ENCODE peak calls at places on chromosomes 5 and 9, in four cellular contexts. One of them, this sample, is unnamed.

GRCh38 chr9:6382681-6383080 is 30.3 kb upstream of the UHRF2 start:
- DNase-seq in AG10803: peak
- DNase-seq in GM12878: no peak
- DNase-seq in right atrium auricular region: no peak
- DNase-seq in this sample: peak

GRCh38 chr9:74951725-74952151 is 974 bp downstream of the C9orf40 start:
- DNase-seq in right atrium auricular region: no peak
- DNase-seq in GM12878: no peak
- DNase-seq in AG10803: peak
- DNase-seq in this sample: peak

GRCh38 chr9:1042466-1042865 is 7.7 kb upstream of the DMRT2 start:
- DNase-seq in right atrium auricular region: no peak
- DNase-seq in GM12878: no peak
- DNase-seq in AG10803: no peak
- DNase-seq in this sample: no peak

GRCh38 chr9:70826562-70826961 is 294.9 kb downstream of the TRPM3 start:
- DNase-seq in GM12878: no peak
- DNase-seq in AG10803: no peak
- DNase-seq in right atrium auricular region: no peak
- DNase-seq in this sample: no peak

GRCh38 chr9:36151306-36152210 is 15.0 kb downstream of the GLIPR2 start:
- DNase-seq in right atrium auricular region: no peak
- DNase-seq in GM12878: peak
- DNase-seq in AG10803: peak
- DNase-seq in this sample: peak

GRCh38 chr5:171710451-171711024 is 75.1 kb upstream of the SMIM23 start:
- DNase-seq in AG10803: no peak
- DNase-seq in GM12878: no peak
- DNase-seq in right atrium auricular region: peak
- DNase-seq in this sample: no peak

GRCh38 chr9:82295177-82295576 is 306.6 kb downstream of the SPATA31D1 start:
- DNase-seq in AG10803: no peak
- DNase-seq in GM12878: no peak
- DNase-seq in right atrium auricular region: no peak
- DNase-seq in this sample: no peak

GRCh38 chr9:135864447-135865049 is 42.8 kb downstream of the CAMSAP1 start:
- DNase-seq in right atrium auricular region: no peak
- DNase-seq in AG10803: peak
- DNase-seq in GM12878: no peak
- DNase-seq in this sample: peak

GRCh38 chr5:160959804-160960203 is 107.8 kb upstream of the ATP10B start:
- DNase-seq in AG10803: no peak
- DNase-seq in right atrium auricular region: no peak
- DNase-seq in GM12878: peak
- DNase-seq in this sample: no peak

GRCh38 chr9:117204971-117205370 is 209.9 kb downstream of the ASTN2 start:
- DNase-seq in GM12878: no peak
- DNase-seq in AG10803: no peak
- DNase-seq in right atrium auricular region: no peak
- DNase-seq in this sample: peak

GRCh38 chr9:3887121-3887797 is 361.5 kb upstream of the RFX3 start:
- DNase-seq in AG10803: no peak
- DNase-seq in GM12878: no peak
- DNase-seq in right atrium auricular region: no peak
- DNase-seq in this sample: no peak

GRCh38 chr9:107929439-107929838 is 439.9 kb upstream of the KLF4 start:
- DNase-seq in GM12878: no peak
- DNase-seq in AG10803: peak
- DNase-seq in right atrium auricular region: peak
- DNase-seq in this sample: peak

GRCh38 chr9:7042124-7042523 is 284.4 kb downstream of the KDM4C start:
- DNase-seq in right atrium auricular region: no peak
- DNase-seq in AG10803: no peak
- DNase-seq in GM12878: no peak
- DNase-seq in this sample: peak

GRCh38 chr5:39218482-39219381 is 631 bp downstream of the FYB1 start:
- DNase-seq in right atrium auricular region: no peak
- DNase-seq in GM12878: no peak
- DNase-seq in AG10803: peak
- DNase-seq in this sample: no peak

GRCh38 chr9:30800421-30800820 is 1584.0 kb upstream of the ACO1 start:
- DNase-seq in AG10803: no peak
- DNase-seq in GM12878: no peak
- DNase-seq in right atrium auricular region: no peak
- DNase-seq in this sample: no peak

GRCh38 chr9:134919316-134919715 is 1.6 kb upstream of the FCN1 start:
- DNase-seq in AG10803: no peak
- DNase-seq in right atrium auricular region: no peak
- DNase-seq in GM12878: no peak
- DNase-seq in this sample: no peak

GRCh38 chr5:118597448-118597847 is 390.9 kb downstream of the DTWD2 start:
- DNase-seq in AG10803: no peak
- DNase-seq in right atrium auricular region: no peak
- DNase-seq in GM12878: no peak
- DNase-seq in this sample: no peak

GRCh38 chr5:118596255-118596654 is 392.1 kb downstream of the DTWD2 start:
- DNase-seq in AG10803: no peak
- DNase-seq in GM12878: no peak
- DNase-seq in right atrium auricular region: no peak
- DNase-seq in this sample: no peak

GRCh38 chr5:118592234-118592633 is 396.1 kb downstream of the DTWD2 start:
- DNase-seq in right atrium auricular region: no peak
- DNase-seq in AG10803: no peak
- DNase-seq in GM12878: no peak
- DNase-seq in this sample: no peak

GRCh38 chr5:118590806-118591205 is 397.5 kb downstream of the DTWD2 start:
- DNase-seq in AG10803: no peak
- DNase-seq in right atrium auricular region: no peak
- DNase-seq in GM12878: no peak
- DNase-seq in this sample: no peak

DNA sequence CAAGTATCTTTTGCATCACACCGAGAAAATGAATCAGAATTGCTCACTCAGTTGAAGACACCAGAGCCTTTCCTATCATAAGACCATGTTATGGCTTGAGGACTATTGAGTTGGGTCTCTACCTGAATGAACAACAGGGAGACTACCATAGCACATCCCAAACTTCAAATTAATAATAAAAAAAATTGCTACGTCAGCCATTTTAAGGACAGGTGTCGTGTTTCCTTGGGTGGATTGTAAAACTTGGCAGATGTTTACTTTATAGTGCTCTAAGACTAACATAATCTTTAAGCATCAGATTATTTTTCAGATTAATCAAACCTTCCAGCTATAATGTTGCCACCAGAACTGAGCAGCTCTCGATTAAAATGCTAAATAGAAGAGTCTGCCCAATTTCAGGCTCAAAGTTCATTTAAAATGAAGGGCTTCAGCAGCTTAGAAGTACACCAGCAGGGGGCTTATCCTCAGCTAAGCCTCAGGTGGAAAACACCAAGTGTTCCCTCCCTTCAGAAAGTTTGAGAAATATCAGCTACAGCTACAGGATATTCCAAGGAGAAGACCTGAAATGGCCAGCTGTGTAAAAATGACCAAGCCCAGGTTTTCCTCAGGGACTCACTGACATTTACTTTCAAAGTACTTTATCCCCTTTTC is 395.5 kb downstream of the DTWD2 start:
- DNase-seq in GM12878: no peak
- DNase-seq in AG10803: no peak
- DNase-seq in right atrium auricular region: no peak
- DNase-seq in this sample: no peak
- TF ChIP-seq CTCF in GM12878: peak
- TF ChIP-seq CTCF in AG10803: no peak
- TF ChIP-seq CTCF in right atrium auricular region: no peak
- TF ChIP-seq CTCF in this sample: no peak

DNA sequence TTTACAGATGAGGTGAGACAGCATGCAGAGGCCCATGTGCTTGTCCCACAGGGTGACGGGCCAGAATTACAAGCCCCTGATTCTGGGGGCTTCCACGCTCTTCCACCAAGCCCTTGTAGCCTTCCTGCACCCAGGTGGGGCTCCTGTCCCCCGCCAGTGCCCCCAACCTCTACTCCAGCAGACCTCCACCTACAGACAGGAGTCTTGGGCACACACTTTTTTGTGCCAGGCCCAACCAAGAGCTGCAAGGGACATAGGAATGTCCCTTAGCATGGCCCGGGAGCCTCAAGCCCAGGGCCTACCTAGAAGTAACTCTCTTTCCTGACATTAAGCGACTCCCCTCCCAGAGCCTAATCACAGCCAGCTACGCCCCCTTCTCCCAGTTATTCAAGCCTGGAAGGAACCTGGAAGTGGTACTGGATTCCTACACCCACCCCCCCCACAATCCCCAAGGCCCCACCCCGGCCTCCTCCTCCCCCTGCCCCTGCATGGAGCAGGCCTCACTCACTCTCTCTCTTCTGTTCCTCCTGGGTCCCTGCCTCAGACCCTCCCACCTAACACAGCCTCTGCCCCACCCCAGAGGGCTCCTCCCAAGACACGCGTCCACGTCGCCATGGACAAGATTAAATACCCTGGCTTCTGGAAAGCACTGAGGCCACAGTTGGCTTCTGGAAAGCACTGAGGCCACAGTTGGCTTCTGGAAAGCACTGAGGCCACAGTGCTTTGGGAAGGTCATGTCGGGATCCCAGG is 30.5 kb downstream of the ADAMTS2 start:
- DNase-seq in GM12878: no peak
- DNase-seq in AG10803: peak
- DNase-seq in right atrium auricular region: peak
- DNase-seq in this sample: peak
- H3K4me3 ChIP-seq in GM12878: no peak
- H3K4me3 ChIP-seq in AG10803: peak
- H3K4me3 ChIP-seq in right atrium auricular region: no peak
- H3K4me3 ChIP-seq in this sample: no peak

DNA sequence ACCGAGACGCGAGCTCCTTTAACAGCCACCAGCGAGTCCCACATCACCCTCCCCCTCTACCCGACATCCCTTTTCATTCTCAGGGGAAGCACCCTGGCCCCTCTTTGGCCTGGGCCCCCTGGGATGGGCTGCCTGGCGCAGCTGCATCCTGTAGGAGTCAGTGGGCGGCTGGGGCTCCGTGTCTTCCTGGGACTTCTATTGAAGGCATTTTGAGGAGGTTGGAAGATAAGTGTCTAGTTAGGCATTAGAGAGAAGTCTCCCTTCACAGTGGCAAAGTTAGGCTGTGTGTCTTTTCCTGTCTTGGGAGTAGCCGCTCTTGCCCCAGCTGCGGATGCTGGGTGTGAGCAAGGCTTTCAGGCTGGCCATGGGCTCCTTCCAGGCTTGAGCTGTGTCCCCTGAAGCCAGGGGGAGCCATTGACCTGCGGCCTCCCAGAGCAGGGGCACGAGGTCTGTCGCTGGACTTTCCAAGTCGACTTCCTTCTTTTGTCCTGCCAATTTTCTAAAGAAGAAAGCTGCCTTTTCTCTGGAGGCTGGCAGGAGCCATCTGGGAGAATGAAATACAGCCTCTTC is 18.6 kb upstream of the NKD2 start:
- DNase-seq in AG10803: no peak
- DNase-seq in right atrium auricular region: peak
- DNase-seq in GM12878: no peak
- DNase-seq in this sample: peak
- TF ChIP-seq CTCF in AG10803: no peak
- TF ChIP-seq CTCF in right atrium auricular region: peak
- TF ChIP-seq CTCF in GM12878: no peak
- TF ChIP-seq CTCF in this sample: peak

GRCh38 chr9:38346811-38347735 is 45.4 kb upstream of the ALDH1B1 start:
- DNase-seq in AG10803: no peak
- DNase-seq in GM12878: no peak
- DNase-seq in right atrium auricular region: peak
- DNase-seq in this sample: no peak
- H3K4me3 ChIP-seq in AG10803: no peak
- H3K4me3 ChIP-seq in GM12878: no peak
- H3K4me3 ChIP-seq in right atrium auricular region: no peak
- H3K4me3 ChIP-seq in this sample: no peak

DNA sequence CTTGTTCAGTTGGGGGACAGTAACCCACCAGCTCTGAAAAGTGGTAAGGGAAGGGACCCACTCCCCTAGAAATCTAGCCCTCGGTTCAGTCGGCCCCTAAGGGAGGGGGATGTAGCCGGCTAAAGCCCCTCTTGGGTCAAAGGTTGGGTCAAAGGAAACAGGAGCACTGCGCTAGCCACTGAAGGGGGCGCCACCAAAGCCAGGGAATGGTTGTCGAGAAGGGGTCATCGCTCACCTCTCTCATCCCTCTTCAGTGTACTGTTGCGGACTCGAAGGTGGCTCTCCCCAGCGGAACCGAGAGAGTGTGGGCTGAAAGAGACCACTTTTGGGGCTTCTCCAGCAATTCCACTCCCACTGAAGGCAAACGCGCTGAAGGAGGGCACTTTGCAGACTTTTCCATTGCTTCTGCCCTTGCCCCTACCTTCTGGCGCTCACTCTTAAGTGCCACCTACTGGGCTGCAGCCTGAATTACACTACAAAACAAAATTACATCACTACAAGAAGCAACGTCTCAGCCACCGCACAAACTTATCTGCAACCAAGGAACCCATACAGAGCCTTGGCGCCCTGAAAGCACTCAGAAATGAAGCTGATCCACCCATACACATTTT is 396.9 kb downstream of the PDE4D start:
- DNase-seq in right atrium auricular region: no peak
- DNase-seq in AG10803: no peak
- DNase-seq in GM12878: no peak
- DNase-seq in this sample: peak
- TF ChIP-seq CTCF in right atrium auricular region: no peak
- TF ChIP-seq CTCF in AG10803: peak
- TF ChIP-seq CTCF in GM12878: peak
- TF ChIP-seq CTCF in this sample: peak

GRCh38 chr5:139402561-139403158 is 1.2 kb downstream of the SPATA24 start:
- DNase-seq in AG10803: no peak
- DNase-seq in GM12878: no peak
- DNase-seq in right atrium auricular region: no peak
- DNase-seq in this sample: no peak

GRCh38 chr5:139403787-139404483 is at the start of gene SPATA24:
- DNase-seq in GM12878: peak
- DNase-seq in right atrium auricular region: peak
- DNase-seq in AG10803: peak
- DNase-seq in this sample: peak

GRCh38 chr5:139403418-139403786 is 487 bp downstream of the SPATA24 start:
- DNase-seq in AG10803: no peak
- DNase-seq in right atrium auricular region: no peak
- DNase-seq in GM12878: no peak
- DNase-seq in this sample: no peak

GRCh38 chr5:139406960-139407359 is 3.1 kb upstream of the SPATA24 start:
- DNase-seq in AG10803: no peak
- DNase-seq in right atrium auricular region: no peak
- DNase-seq in GM12878: no peak
- DNase-seq in this sample: no peak

GRCh38 chr5:139404484-139404840 is 573 bp upstream of the SPATA24 start:
- DNase-seq in AG10803: no peak
- DNase-seq in GM12878: no peak
- DNase-seq in right atrium auricular region: no peak
- DNase-seq in this sample: no peak
- H3K4me3 ChIP-seq in AG10803: peak
- H3K4me3 ChIP-seq in GM12878: peak
- H3K4me3 ChIP-seq in right atrium auricular region: peak
- H3K4me3 ChIP-seq in this sample: peak